ENCODE peak calls at places on chromosomes 2 and 18, in six cellular contexts. F, D, Y, Z, H and W are unnamed samples.

GRCh38 chr18:59056706-59057492 is 82.8 kb upstream of the SEC11C start:
- DNase-seq in F (peak; percentile 68), Z (peak; percentile 74), Y (no peak), D (peak; percentile 36), H (peak; percentile 39), W (peak; percentile 54)

GRCh38 chr2:94939349-94939748 is 68.1 kb downstream of the TEKT4 start:
- DNase-seq in F (no peak), D (no peak), Y (no peak), H (no peak), Z (no peak), W (no peak)

GRCh38 chr18:70499218-70499691 is 210.4 kb downstream of the SOCS6 start:
- DNase-seq in D (no peak), Y (no peak), F (no peak), H (no peak), Z (no peak), W (no peak)

GRCh38 chr2:84373391-84373790 is 85.7 kb downstream of the SUCLG1 start:
- DNase-seq in H (no peak), F (peak; percentile 3), Y (no peak), D (peak; percentile 2), Z (no peak), W (no peak)

GRCh38 chr2:42652086-42652485 is 83.7 kb downstream of the MTA3 start:
- DNase-seq in F (no peak), Z (no peak), D (no peak), Y (no peak), H (no peak), W (no peak)

GRCh38 chr2:20574423-20574911 is 76.4 kb downstream of the HS1BP3 start:
- DNase-seq in D (no peak), Z (no peak), Y (no peak), H (no peak), F (no peak), W (no peak)

GRCh38 chr2:80059381-80059907 is 245.1 kb downstream of the LRRTM1 start:
- DNase-seq in D (no peak), Z (no peak), Y (no peak), F (no peak), H (no peak), W (no peak)

GRCh38 chr18:58639751-58640427 is 11.0 kb upstream of the ALPK2 start:
- DNase-seq in D (no peak), Y (no peak), Z (no peak), H (no peak), F (peak; percentile 69), W (no peak)

GRCh38 chr2:99777266-99777640 is 287.4 kb upstream of the REV1 start:
- DNase-seq in H (no peak), Y (no peak), Z (no peak), F (no peak), D (no peak), W (no peak)

GRCh38 chr2:222813177-222813843 is 47.5 kb upstream of the ACSL3 start:
- DNase-seq in Y (peak; percentile 79), H (no peak), Z (no peak), D (no peak), F (no peak), W (no peak)

GRCh38 chr18:48019557-48019956 is 89.1 kb upstream of the SMAD2 start:
- DNase-seq in D (no peak), Y (no peak), F (no peak), H (no peak), Z (no peak), W (no peak)

GRCh38 chr2:219175928-219176817 is 552 bp downstream of the CNPPD1 start:
- DNase-seq in F (peak; percentile 26), D (no peak), Y (no peak), H (peak; percentile 50), Z (peak; percentile 34), W (peak; percentile 67)

GRCh38 chr18:49472459-49472858 is 12.0 kb upstream of the DYM start:
- DNase-seq in D (no peak), F (no peak), Z (no peak), Y (no peak), H (no peak), W (no peak)

GRCh38 chr18:51028201-51028805 is 1.7 kb upstream of the SMAD4 start:
- DNase-seq in Y (no peak), Z (peak; percentile 24), H (no peak), D (peak; percentile 65), F (peak; percentile 50), W (no peak)

GRCh38 chr2:121008978-121009377 is 273.3 kb downstream of the GLI2 start:
- DNase-seq in H (peak; percentile 31), F (no peak), Z (peak; percentile 27), Y (no peak), D (no peak), W (no peak)

GRCh38 chr2:108922141-108922915 is 66.7 kb downstream of the EDAR start:
- DNase-seq in Z (no peak), Y (no peak), D (no peak), F (peak; percentile 22), H (no peak), W (no peak)

GRCh38 chr2:40169430-40169829 is 282.5 kb downstream of the SLC8A1 start:
- DNase-seq in Z (no peak), Y (no peak), D (no peak), H (no peak), F (peak; percentile 21), W (peak; percentile 7)

GRCh38 chr2:105118960-105119359 is 81.1 kb downstream of the MRPS9 start:
- DNase-seq in F (no peak), D (no peak), Y (no peak), Z (no peak), H (no peak), W (no peak)

GRCh38 chr2:29920130-29920577 is 1.2 kb downstream of the ALK start:
- DNase-seq in D (no peak), F (no peak), Z (peak; percentile 27), Y (no peak), H (peak; percentile 66), W (no peak)

GRCh38 chr2:202510911-202511310 is 123.9 kb upstream of the FAM117B start:
- DNase-seq in D (no peak), F (peak; percentile 28), Z (no peak), H (no peak), Y (no peak), W (no peak)

GRCh38 chr18:45728341-45729010 is 4.5 kb downstream of the SLC14A1 start:
- DNase-seq in D (no peak), H (no peak), Z (no peak), Y (no peak), F (peak; percentile 56), W (peak; percentile 33)

GRCh38 chr2:12484536-12485115 is 232.1 kb upstream of the TRIB2 start:
- DNase-seq in D (no peak), F (peak; percentile 57), Z (no peak), H (no peak), Y (no peak), W (no peak)

GRCh38 chr2:45469314-45470099 is 141.6 kb downstream of the SRBD1 start:
- DNase-seq in Z (peak; percentile 39), F (no peak), Y (no peak), D (peak; percentile 97), H (no peak), W (no peak)

GRCh38 chr18:35282353-35282752 is 7.7 kb downstream of the ZSCAN30 start:
- DNase-seq in H (no peak), Y (no peak), Z (no peak), F (peak; percentile 95), D (peak; percentile 8), W (no peak)

GRCh38 chr2:44083054-44083453 is 85.6 kb upstream of the PPM1B start:
- DNase-seq in H (no peak), Y (no peak), F (no peak), Z (no peak), D (no peak), W (no peak)

GRCh38 chr2:158221055-158222021 is 119.7 kb downstream of the UPP2 start:
- DNase-seq in D (no peak), Y (no peak), F (no peak), H (no peak), Z (no peak), W (peak; percentile 50)

DNA sequence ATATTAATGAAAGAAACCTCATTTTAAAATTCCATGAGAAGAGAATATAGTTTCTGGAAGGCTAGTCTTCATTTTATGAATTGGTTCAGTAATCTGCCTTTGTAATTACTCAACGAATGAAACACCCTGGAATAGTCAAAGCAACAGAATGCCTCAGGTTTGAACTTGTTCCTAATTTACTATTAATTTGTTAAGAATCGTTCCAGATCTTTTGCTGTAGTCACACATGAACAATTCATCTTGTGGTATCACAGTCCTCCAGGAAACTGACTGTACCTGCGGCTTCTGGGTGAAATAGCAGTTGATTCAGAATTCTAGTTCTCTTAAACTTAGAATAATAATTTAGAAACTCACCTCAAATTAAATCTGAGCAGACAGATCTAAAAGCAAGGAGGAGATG is 282.7 kb upstream of the MAP2 start:
- DNase-seq in F (no peak), H (no peak), Z (no peak), Y (no peak), D (no peak), W (no peak)
- TF ChIP-seq SMC3 in F (no peak), H (no peak), Z (no peak), Y (no peak), D (no peak), W (no peak)

GRCh38 chr2:191462370-191462769 is 215.6 kb upstream of the NABP1 start:
- DNase-seq in Z (no peak), F (no peak), D (no peak), Y (no peak), H (no peak), W (no peak)

GRCh38 chr2:191470306-191470705 is 207.6 kb upstream of the NABP1 start:
- DNase-seq in H (no peak), D (no peak), F (no peak), Z (no peak), Y (no peak), W (no peak)

GRCh38 chr2:191463790-191464189 is 214.1 kb upstream of the NABP1 start:
- DNase-seq in Y (no peak), D (no peak), F (no peak), H (no peak), Z (no peak), W (no peak)

DNA sequence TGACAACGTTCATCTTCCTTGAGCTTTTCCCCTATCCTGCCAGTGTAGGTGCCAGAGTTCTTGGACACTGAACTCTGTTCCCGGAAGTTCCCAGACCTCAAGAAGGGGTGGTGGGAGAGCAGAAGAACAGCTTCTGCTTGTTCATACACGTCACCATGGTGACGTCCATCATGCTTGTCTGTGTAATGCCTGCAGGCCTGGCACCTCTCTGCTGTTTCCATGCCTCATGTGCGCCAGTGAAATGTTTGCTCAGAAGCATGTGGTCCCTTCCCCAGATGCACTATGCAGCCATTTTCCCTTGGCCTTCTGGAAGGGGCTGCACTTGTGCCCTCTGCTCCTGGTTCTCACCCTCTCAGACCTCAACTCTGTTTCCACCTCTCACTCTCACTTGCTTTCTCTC is 210.8 kb upstream of the NABP1 start:
- DNase-seq in F (no peak), D (no peak), Y (no peak), Z (no peak), H (no peak), W (no peak)
- TF ChIP-seq SMC3 in F (no peak), D (no peak), Y (no peak), Z (no peak), H (no peak), W (no peak)

DNA sequence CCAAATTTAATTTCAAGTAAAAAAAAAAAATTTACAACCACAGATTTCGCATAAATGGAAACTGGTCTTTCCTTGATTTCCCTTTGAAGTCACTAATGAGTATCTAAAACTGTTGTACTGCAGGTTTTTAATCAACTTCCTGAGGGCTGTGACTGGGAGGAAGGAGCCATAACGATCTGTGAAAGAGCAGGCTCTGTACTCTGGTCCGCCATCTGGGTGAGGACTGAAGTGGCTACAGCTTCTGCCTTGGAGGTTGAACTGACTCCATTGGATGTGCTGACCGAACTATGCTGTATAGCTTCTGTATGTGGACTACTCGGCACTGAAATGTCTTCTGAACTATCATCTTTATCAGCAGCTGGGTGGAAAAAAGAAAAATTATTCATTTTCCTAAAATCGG is 69.3 kb upstream of the CHN1 start:
- DNase-seq in Y (no peak), F (no peak), H (no peak), D (no peak), Z (no peak), W (no peak)
- TF ChIP-seq SMC3 in Y (no peak), F (no peak), H (no peak), D (no peak), Z (no peak), W (no peak)

GRCh38 chr2:128468186-128468585 is 149.5 kb upstream of the HS6ST1 start:
- DNase-seq in H (no peak), Y (no peak), D (no peak), F (no peak), Z (no peak), W (no peak)
- TF ChIP-seq SMC3 in H (no peak), Y (no peak), D (no peak), F (no peak), Z (no peak), W (no peak)